ENCODE peak calls at places on chromosomes 6 and 20, in six cellular contexts. A is activated naive CD4-positive, alpha-beta T cell treated with anti-CD3 and anti-CD28 coated beads, Interleukin-2, amount 50 U/mL, for 16 hours; E is lower lobe of right lung; Q is NCI-H524 treated with DMSO at 0.1 percent for 48 hours; I is activated CD4-positive, alpha-beta T cell treated with anti-CD3 and anti-CD28 coated beads, Interleukin-2, amount 50 U/mL, for 48 hours; D is breast epithelium. J is an unnamed sample.

GRCh38 chr6:134956676-134957075 is 6.8 kb upstream of the ALDH8A1 start:
- DNase-seq in Q (no peak), E (no peak), I (no peak), D (no peak), A (no peak), J (no peak)

GRCh38 chr6:33417127-33417902 is 592 bp downstream of the CUTA start:
- DNase-seq in D (no peak), A (no peak), E (no peak), Q (no peak), I (peak; percentile 49), J (peak; percentile 43)

GRCh38 chr6:143333081-143333480 is 117.4 kb downstream of the ADAT2 start:
- DNase-seq in D (no peak), I (no peak), E (no peak), A (no peak), Q (no peak), J (no peak)

GRCh38 chr6:54238407-54238806 is 69.8 kb upstream of the TINAG start:
- DNase-seq in I (no peak), D (no peak), Q (no peak), A (no peak), E (no peak), J (no peak)

GRCh38 chr20:31699801-31700728 is 22.6 kb downstream of the BCL2L1 start:
- DNase-seq in D (no peak), E (no peak), Q (no peak), A (no peak), I (no peak), J (no peak)

GRCh38 chr20:47727170-47727880 is 58.0 kb downstream of the SULF2 start:
- DNase-seq in Q (no peak), A (peak; percentile 49), I (peak; percentile 80), D (no peak), E (peak; percentile 85), J (peak; percentile 47)

GRCh38 chr6:102075539-102075938 is 682.0 kb downstream of the GRIK2 start:
- DNase-seq in Q (no peak), A (no peak), E (no peak), D (no peak), I (no peak), J (no peak)

GRCh38 chr6:76852776-76853175 is 610.5 kb downstream of the HTR1B start:
- DNase-seq in I (no peak), Q (no peak), E (no peak), D (no peak), A (no peak), J (no peak)

GRCh38 chr6:151286192-151286591 is 46.4 kb downstream of the AKAP12 start:
- DNase-seq in I (no peak), D (no peak), A (no peak), Q (no peak), E (no peak), J (no peak)

GRCh38 chr6:5053864-5054426 is 31.2 kb upstream of the PPP1R3G start:
- DNase-seq in Q (no peak), E (no peak), I (no peak), A (no peak), D (no peak), J (no peak)

GRCh38 chr6:30555428-30556005 is 772 bp downstream of the GNL1 start:
- DNase-seq in E (peak; percentile 65), A (peak; percentile 19), I (no peak), D (no peak), Q (no peak), J (no peak)

GRCh38 chr20:47740225-47741184 is 44.8 kb downstream of the SULF2 start:
- DNase-seq in E (peak; percentile 78), D (no peak), I (no peak), A (no peak), Q (no peak), J (no peak)

GRCh38 chr6:107218142-107218541 is 102.8 kb upstream of the BEND3 start:
- DNase-seq in D (no peak), Q (no peak), I (no peak), E (no peak), A (no peak), J (no peak)

GRCh38 chr20:64238851-64239387 is 16.6 kb upstream of the PCMTD2 start:
- DNase-seq in I (no peak), E (peak; percentile 19), Q (no peak), D (no peak), A (no peak), J (no peak)

GRCh38 chr20:2108498-2108897 is 6.9 kb downstream of the STK35 start:
- DNase-seq in Q (no peak), A (no peak), I (no peak), D (no peak), E (no peak), J (no peak)

GRCh38 chr20:57539889-57540288 is 14.9 kb upstream of the CTCFL start:
- DNase-seq in I (no peak), D (no peak), Q (no peak), A (no peak), E (no peak), J (no peak)

GRCh38 chr6:77813090-77813489 is 160.3 kb downstream of the MEI4 start:
- DNase-seq in A (no peak), D (no peak), E (no peak), Q (no peak), I (no peak), J (no peak)

GRCh38 chr20:23637282-23638221 is at the start of gene CST3:
- DNase-seq in I (peak; percentile 18), D (peak; percentile 77), Q (peak; percentile 25), A (no peak), E (peak; percentile 94), J (no peak)

GRCh38 chr6:148530976-148531375 is 188.3 kb downstream of the SASH1 start:
- DNase-seq in I (no peak), D (no peak), Q (no peak), A (no peak), E (no peak), J (no peak)

GRCh38 chr20:38111366-38112232 is 53.5 kb downstream of the TGM2 start:
- DNase-seq in D (no peak), Q (no peak), A (no peak), E (no peak), I (no peak), J (no peak)

GRCh38 chr6:27206806-27207205 is 40.7 kb upstream of the PRSS16 start:
- DNase-seq in I (no peak), D (no peak), E (no peak), A (no peak), Q (no peak), J (no peak)

GRCh38 chr20:41895216-41895615 is 277.0 kb upstream of the CHD6 start:
- DNase-seq in E (no peak), D (no peak), A (no peak), Q (no peak), I (no peak), J (no peak)

GRCh38 chr6:9620263-9620662 is 794.6 kb downstream of the TFAP2A start:
- DNase-seq in D (no peak), E (no peak), A (no peak), I (no peak), Q (no peak), J (no peak)

GRCh38 chr20:40471261-40471629 is 217.8 kb downstream of the MAFB start:
- DNase-seq in Q (no peak), D (no peak), A (no peak), E (no peak), I (no peak), J (no peak)

GRCh38 chr6:121951077-121951476 is 448.4 kb upstream of the HSF2 start:
- DNase-seq in I (no peak), E (no peak), A (no peak), Q (no peak), D (no peak), J (no peak)

GRCh38 chr20:63036266-63036665 is 29.5 kb upstream of the BHLHE23 start:
- DNase-seq in I (no peak), E (peak; percentile 31), Q (no peak), A (peak; percentile 8), D (no peak), J (no peak)

GRCh38 chr6:31972709-31973350 is 892 bp upstream of the DXO start:
- DNase-seq in I (peak; percentile 28), Q (no peak), E (no peak), D (no peak), A (no peak), J (no peak)

GRCh38 chr6:159116343-159116742 is 52.9 kb upstream of the FNDC1 start:
- DNase-seq in E (peak; percentile 77), A (no peak), D (no peak), I (no peak), Q (no peak), J (no peak)

GRCh38 chr6:18551228-18551627 is 164.1 kb downstream of the RNF144B start:
- DNase-seq in A (no peak), D (no peak), Q (no peak), I (no peak), E (no peak), J (no peak)

GRCh38 chr6:141290871-141291270 is 841.9 kb upstream of the GJE1 start:
- DNase-seq in D (no peak), A (no peak), Q (no peak), E (no peak), I (no peak), J (no peak)

GRCh38 chr20:62704341-62704948 is 4.2 kb upstream of the NTSR1 start:
- DNase-seq in D (peak; percentile 67), E (peak; percentile 80), Q (peak; percentile 62), I (no peak), A (no peak), J (no peak)

GRCh38 chr20:5211803-5212714 is 85.3 kb downstream of the CDS2 start:
- DNase-seq in E (no peak), D (no peak), Q (no peak), I (no peak), A (no peak), J (no peak)

GRCh38 chr6:153831350-153832078 is 207.5 kb upstream of the OPRM1 start:
- DNase-seq in A (no peak), Q (no peak), I (no peak), E (no peak), D (no peak), J (no peak)